ENCODE peak calls at places on chromosome 14, in seven cellular contexts. One of them, this sample, is unnamed.

GRCh38 chr14:23322568-23323517 is 1.6 kb downstream of the PABPN1 start:
- DNase-seq in astrocyte: no peak
- DNase-seq in MV-4-11: no peak
- DNase-seq in NCI-H1694 treated with DMSO at 0.1 percent for 48 hours: no peak
- DNase-seq in NCI-H1105: no peak
- DNase-seq in Daoy: no peak
- DNase-seq in renal cortical epithelial cell: no peak
- DNase-seq in this sample: no peak

GRCh38 chr14:91879196-91879595 is 11.9 kb upstream of the TC2N start:
- DNase-seq in astrocyte: no peak
- DNase-seq in MV-4-11: no peak
- DNase-seq in NCI-H1694 treated with DMSO at 0.1 percent for 48 hours: no peak
- DNase-seq in NCI-H1105: no peak
- DNase-seq in Daoy: no peak
- DNase-seq in renal cortical epithelial cell: no peak
- DNase-seq in this sample: no peak

GRCh38 chr14:89190779-89191513 is 226.1 kb downstream of the FOXN3 start:
- DNase-seq in astrocyte: no peak
- DNase-seq in MV-4-11: no peak
- DNase-seq in NCI-H1694 treated with DMSO at 0.1 percent for 48 hours: peak; percentile 98
- DNase-seq in NCI-H1105: peak; percentile 92
- DNase-seq in Daoy: no peak
- DNase-seq in renal cortical epithelial cell: no peak
- DNase-seq in this sample: no peak

GRCh38 chr14:68779761-68780323 is 13.0 kb downstream of the ZFP36L1 start:
- DNase-seq in astrocyte: peak; percentile 97
- DNase-seq in MV-4-11: no peak
- DNase-seq in NCI-H1694 treated with DMSO at 0.1 percent for 48 hours: no peak
- DNase-seq in NCI-H1105: no peak
- DNase-seq in Daoy: peak; percentile 93
- DNase-seq in renal cortical epithelial cell: peak; percentile 94
- DNase-seq in this sample: no peak

GRCh38 chr14:94143239-94143638 is 13.8 kb upstream of the IFI27L2 start:
- DNase-seq in astrocyte: no peak
- DNase-seq in MV-4-11: no peak
- DNase-seq in NCI-H1694 treated with DMSO at 0.1 percent for 48 hours: no peak
- DNase-seq in NCI-H1105: no peak
- DNase-seq in Daoy: peak; percentile 44
- DNase-seq in renal cortical epithelial cell: no peak
- DNase-seq in this sample: no peak

GRCh38 chr14:67420102-67420739 is 8.3 kb upstream of the PLEK2 start:
- DNase-seq in astrocyte: no peak
- DNase-seq in MV-4-11: peak; percentile 53
- DNase-seq in NCI-H1694 treated with DMSO at 0.1 percent for 48 hours: no peak
- DNase-seq in NCI-H1105: no peak
- DNase-seq in Daoy: peak; percentile 29
- DNase-seq in renal cortical epithelial cell: no peak
- DNase-seq in this sample: no peak

GRCh38 chr14:52043690-52044089 is 25.2 kb downstream of the NID2 start:
- DNase-seq in astrocyte: no peak
- DNase-seq in MV-4-11: no peak
- DNase-seq in NCI-H1694 treated with DMSO at 0.1 percent for 48 hours: no peak
- DNase-seq in NCI-H1105: no peak
- DNase-seq in Daoy: peak; percentile 63
- DNase-seq in renal cortical epithelial cell: peak; percentile 34
- DNase-seq in this sample: no peak

GRCh38 chr14:71511152-71511551 is 421.1 kb upstream of the RGS6 start:
- DNase-seq in astrocyte: no peak
- DNase-seq in MV-4-11: no peak
- DNase-seq in NCI-H1694 treated with DMSO at 0.1 percent for 48 hours: no peak
- DNase-seq in NCI-H1105: no peak
- DNase-seq in Daoy: no peak
- DNase-seq in renal cortical epithelial cell: no peak
- DNase-seq in this sample: no peak

GRCh38 chr14:94953541-94954260 is 183.8 kb upstream of the GSC start:
- DNase-seq in astrocyte: no peak
- DNase-seq in MV-4-11: no peak
- DNase-seq in NCI-H1694 treated with DMSO at 0.1 percent for 48 hours: no peak
- DNase-seq in NCI-H1105: no peak
- DNase-seq in Daoy: no peak
- DNase-seq in renal cortical epithelial cell: no peak
- DNase-seq in this sample: no peak

GRCh38 chr14:103699901-103700752 is 15.1 kb downstream of the XRCC3 start:
- DNase-seq in astrocyte: no peak
- DNase-seq in MV-4-11: no peak
- DNase-seq in NCI-H1694 treated with DMSO at 0.1 percent for 48 hours: no peak
- DNase-seq in NCI-H1105: no peak
- DNase-seq in Daoy: no peak
- DNase-seq in renal cortical epithelial cell: no peak
- DNase-seq in this sample: no peak

GRCh38 chr14:94129758-94130414 is 482 bp upstream of the IFI27L2 start:
- DNase-seq in astrocyte: peak; percentile 35
- DNase-seq in MV-4-11: peak; percentile 22
- DNase-seq in NCI-H1694 treated with DMSO at 0.1 percent for 48 hours: peak; percentile 86
- DNase-seq in NCI-H1105: peak; percentile 73
- DNase-seq in Daoy: peak; percentile 80
- DNase-seq in renal cortical epithelial cell: peak; percentile 38
- DNase-seq in this sample: no peak

GRCh38 chr14:22539831-22540230 is 49.2 kb downstream of the DAD1 start:
- DNase-seq in astrocyte: no peak
- DNase-seq in MV-4-11: no peak
- DNase-seq in NCI-H1694 treated with DMSO at 0.1 percent for 48 hours: no peak
- DNase-seq in NCI-H1105: no peak
- DNase-seq in Daoy: no peak
- DNase-seq in renal cortical epithelial cell: no peak
- DNase-seq in this sample: no peak

GRCh38 chr14:100904307-100905019 is 941 bp upstream of the RTL1 start:
- DNase-seq in astrocyte: no peak
- DNase-seq in MV-4-11: no peak
- DNase-seq in NCI-H1694 treated with DMSO at 0.1 percent for 48 hours: peak; percentile 65
- DNase-seq in NCI-H1105: no peak
- DNase-seq in Daoy: peak; percentile 40
- DNase-seq in renal cortical epithelial cell: no peak
- DNase-seq in this sample: no peak

GRCh38 chr14:83257466-83258439 is 1724.1 kb upstream of the SEL1L start:
- DNase-seq in astrocyte: no peak
- DNase-seq in MV-4-11: peak; percentile 63
- DNase-seq in NCI-H1694 treated with DMSO at 0.1 percent for 48 hours: no peak
- DNase-seq in NCI-H1105: no peak
- DNase-seq in Daoy: no peak
- DNase-seq in renal cortical epithelial cell: no peak
- DNase-seq in this sample: no peak